ENCODE peak calls at places on chromosome 3, in four cellular contexts. One of them, this sample, is unnamed.

GRCh38 chr3:118400086-118400485 is 634.6 kb downstream of the IGSF11 start:
- DNase-seq in WERI-Rb-1: no peak
- DNase-seq in dorsolateral prefrontal cortex: no peak
- DNase-seq in lung: no peak
- DNase-seq in this sample: no peak

GRCh38 chr3:42786631-42787030 is 13.6 kb upstream of the CCDC13 start:
- DNase-seq in lung: no peak
- DNase-seq in WERI-Rb-1: no peak
- DNase-seq in dorsolateral prefrontal cortex: no peak
- DNase-seq in this sample: no peak

GRCh38 chr3:42802876-42803799 is 1.2 kb downstream of the HIGD1A start:
- DNase-seq in lung: no peak
- DNase-seq in dorsolateral prefrontal cortex: no peak
- DNase-seq in WERI-Rb-1: peak
- DNase-seq in this sample: no peak

GRCh38 chr3:129461461-129462146 is 21.6 kb downstream of the IFT122 start:
- DNase-seq in lung: no peak
- DNase-seq in WERI-Rb-1: no peak
- DNase-seq in dorsolateral prefrontal cortex: no peak
- DNase-seq in this sample: no peak

GRCh38 chr3:117105650-117106049 is 396.1 kb downstream of the TUSC7 start:
- DNase-seq in dorsolateral prefrontal cortex: no peak
- DNase-seq in WERI-Rb-1: no peak
- DNase-seq in lung: no peak
- DNase-seq in this sample: no peak

GRCh38 chr3:195241592-195242355 is 29.2 kb downstream of the XXYLT1 start:
- DNase-seq in lung: no peak
- DNase-seq in WERI-Rb-1: no peak
- DNase-seq in dorsolateral prefrontal cortex: no peak
- DNase-seq in this sample: peak

GRCh38 chr3:45623846-45624245 is 29.3 kb downstream of the LIMD1 start:
- DNase-seq in lung: no peak
- DNase-seq in dorsolateral prefrontal cortex: no peak
- DNase-seq in WERI-Rb-1: no peak
- DNase-seq in this sample: no peak

GRCh38 chr3:16048435-16049318 is 125.8 kb upstream of the GALNT15 start:
- DNase-seq in lung: peak
- DNase-seq in WERI-Rb-1: peak
- DNase-seq in dorsolateral prefrontal cortex: no peak
- DNase-seq in this sample: no peak

GRCh38 chr3:194879126-194879887 is 193.6 kb downstream of the FAM43A start:
- DNase-seq in dorsolateral prefrontal cortex: no peak
- DNase-seq in WERI-Rb-1: no peak
- DNase-seq in lung: no peak
- DNase-seq in this sample: no peak

GRCh38 chr3:111691293-111691909 is 96.3 kb upstream of the ZBED2 start:
- DNase-seq in dorsolateral prefrontal cortex: no peak
- DNase-seq in WERI-Rb-1: no peak
- DNase-seq in lung: no peak
- DNase-seq in this sample: no peak

GRCh38 chr3:127019449-127019848 is 36.5 kb downstream of the PLXNA1 start:
- DNase-seq in lung: no peak
- DNase-seq in dorsolateral prefrontal cortex: no peak
- DNase-seq in WERI-Rb-1: no peak
- DNase-seq in this sample: no peak

GRCh38 chr3:69212411-69213160 is 90.2 kb upstream of the LMOD3 start:
- DNase-seq in WERI-Rb-1: no peak
- DNase-seq in lung: no peak
- DNase-seq in dorsolateral prefrontal cortex: no peak
- DNase-seq in this sample: no peak

GRCh38 chr3:179811321-179812095 is 158.7 kb downstream of the USP13 start:
- DNase-seq in lung: peak
- DNase-seq in WERI-Rb-1: peak
- DNase-seq in dorsolateral prefrontal cortex: peak
- DNase-seq in this sample: no peak

GRCh38 chr3:125165948-125166553 is 46.5 kb downstream of the SLC12A8 start:
- DNase-seq in dorsolateral prefrontal cortex: no peak
- DNase-seq in lung: no peak
- DNase-seq in WERI-Rb-1: no peak
- DNase-seq in this sample: no peak

GRCh38 chr3:63061449-63061848 is 186.2 kb upstream of the CADPS start:
- DNase-seq in dorsolateral prefrontal cortex: no peak
- DNase-seq in lung: no peak
- DNase-seq in WERI-Rb-1: no peak
- DNase-seq in this sample: no peak

GRCh38 chr3:160691151-160691550 is 14.2 kb downstream of the ARL14 start:
- DNase-seq in WERI-Rb-1: no peak
- DNase-seq in dorsolateral prefrontal cortex: no peak
- DNase-seq in lung: no peak
- DNase-seq in this sample: no peak

GRCh38 chr3:127135241-127136023 is 57.5 kb upstream of the PRR23E start:
- DNase-seq in WERI-Rb-1: peak
- DNase-seq in dorsolateral prefrontal cortex: peak
- DNase-seq in lung: no peak
- DNase-seq in this sample: no peak

GRCh38 chr3:148344522-148344921 is 353.2 kb upstream of the AGTR1 start:
- DNase-seq in dorsolateral prefrontal cortex: no peak
- DNase-seq in WERI-Rb-1: no peak
- DNase-seq in lung: no peak
- DNase-seq in this sample: no peak

GRCh38 chr3:171192176-171192854 is 165.8 kb upstream of the SLC2A2 start:
- DNase-seq in dorsolateral prefrontal cortex: no peak
- DNase-seq in WERI-Rb-1: no peak
- DNase-seq in lung: no peak
- DNase-seq in this sample: no peak

GRCh38 chr3:66393486-66394260 is 107.1 kb downstream of the LRIG1 start:
- DNase-seq in lung: no peak
- DNase-seq in dorsolateral prefrontal cortex: no peak
- DNase-seq in WERI-Rb-1: no peak
- DNase-seq in this sample: no peak

GRCh38 chr3:111895079-111895478 is 36.0 kb downstream of the PHLDB2 start:
- DNase-seq in lung: no peak
- DNase-seq in WERI-Rb-1: no peak
- DNase-seq in dorsolateral prefrontal cortex: no peak
- DNase-seq in this sample: no peak

GRCh38 chr3:14319654-14320182 is 82.7 kb upstream of the SLC6A6 start:
- DNase-seq in lung: peak
- DNase-seq in WERI-Rb-1: peak
- DNase-seq in dorsolateral prefrontal cortex: no peak
- DNase-seq in this sample: peak

GRCh38 chr3:174495231-174495755 is 363.8 kb upstream of the NAALADL2 start:
- DNase-seq in dorsolateral prefrontal cortex: no peak
- DNase-seq in WERI-Rb-1: no peak
- DNase-seq in lung: no peak
- DNase-seq in this sample: no peak

GRCh38 chr3:185900228-185900627 is 37.6 kb downstream of the TRA2B start:
- DNase-seq in dorsolateral prefrontal cortex: no peak
- DNase-seq in WERI-Rb-1: no peak
- DNase-seq in lung: no peak
- DNase-seq in this sample: no peak

GRCh38 chr3:62843508-62843907 is 31.7 kb downstream of the CADPS start:
- DNase-seq in lung: no peak
- DNase-seq in WERI-Rb-1: no peak
- DNase-seq in dorsolateral prefrontal cortex: no peak
- DNase-seq in this sample: no peak

GRCh38 chr3:98705694-98706093 is 57.4 kb upstream of the ST3GAL6 start:
- DNase-seq in WERI-Rb-1: no peak
- DNase-seq in lung: no peak
- DNase-seq in dorsolateral prefrontal cortex: no peak
- DNase-seq in this sample: no peak

GRCh38 chr3:57436195-57436761 is 107.9 kb downstream of the DNAH12 start:
- DNase-seq in WERI-Rb-1: no peak
- DNase-seq in lung: no peak
- DNase-seq in dorsolateral prefrontal cortex: no peak
- DNase-seq in this sample: no peak

GRCh38 chr3:181103605-181104004 is 114.1 kb upstream of the DNAJC19 start:
- DNase-seq in dorsolateral prefrontal cortex: no peak
- DNase-seq in WERI-Rb-1: peak
- DNase-seq in lung: no peak
- DNase-seq in this sample: no peak

GRCh38 chr3:180383332-180384020 is 218.5 kb upstream of the TTC14 start:
- DNase-seq in dorsolateral prefrontal cortex: no peak
- DNase-seq in WERI-Rb-1: no peak
- DNase-seq in lung: no peak
- DNase-seq in this sample: no peak

GRCh38 chr3:182730675-182731042 is 62.6 kb upstream of the ATP11B start:
- DNase-seq in dorsolateral prefrontal cortex: no peak
- DNase-seq in WERI-Rb-1: no peak
- DNase-seq in lung: no peak
- DNase-seq in this sample: no peak

GRCh38 chr3:32815812-32816438 is 1.9 kb upstream of the TRIM71 start:
- DNase-seq in WERI-Rb-1: no peak
- DNase-seq in dorsolateral prefrontal cortex: no peak
- DNase-seq in lung: no peak
- DNase-seq in this sample: no peak

GRCh38 chr3:183259621-183260020 is 6.6 kb downstream of the B3GNT5 start:
- DNase-seq in WERI-Rb-1: no peak
- DNase-seq in dorsolateral prefrontal cortex: no peak
- DNase-seq in lung: no peak
- DNase-seq in this sample: no peak

GRCh38 chr3:170038434-170039110 is 777 bp downstream of the GPR160 start:
- DNase-seq in WERI-Rb-1: peak
- DNase-seq in lung: peak
- DNase-seq in dorsolateral prefrontal cortex: no peak
- DNase-seq in this sample: no peak

GRCh38 chr3:46168583-46168982 is 39.5 kb downstream of the CCR1 start:
- DNase-seq in lung: no peak
- DNase-seq in WERI-Rb-1: no peak
- DNase-seq in dorsolateral prefrontal cortex: no peak
- DNase-seq in this sample: no peak

GRCh38 chr3:101255441-101255840 is 64.9 kb downstream of the IMPG2 start:
- DNase-seq in lung: no peak
- DNase-seq in dorsolateral prefrontal cortex: no peak
- DNase-seq in WERI-Rb-1: peak
- DNase-seq in this sample: no peak

GRCh38 chr3:30473374-30474051 is 132.9 kb upstream of the TGFBR2 start:
- DNase-seq in lung: peak
- DNase-seq in dorsolateral prefrontal cortex: no peak
- DNase-seq in WERI-Rb-1: no peak
- DNase-seq in this sample: peak

GRCh38 chr3:117045143-117045542 is 335.6 kb downstream of the TUSC7 start:
- DNase-seq in dorsolateral prefrontal cortex: no peak
- DNase-seq in WERI-Rb-1: no peak
- DNase-seq in lung: no peak
- DNase-seq in this sample: no peak

GRCh38 chr3:73192036-73192738 is 130.7 kb downstream of the EBLN2 start:
- DNase-seq in lung: no peak
- DNase-seq in WERI-Rb-1: peak
- DNase-seq in dorsolateral prefrontal cortex: no peak
- DNase-seq in this sample: no peak
- TF ChIP-seq CTCF in lung: no peak
- TF ChIP-seq CTCF in WERI-Rb-1: peak
- TF ChIP-seq CTCF in dorsolateral prefrontal cortex: no peak
- TF ChIP-seq CTCF in this sample: no peak

GRCh38 chr3:122679085-122679466 is 1.6 kb upstream of the PARP14 start:
- DNase-seq in lung: peak
- DNase-seq in dorsolateral prefrontal cortex: peak
- DNase-seq in WERI-Rb-1: peak
- DNase-seq in this sample: peak
- H3K4me3 ChIP-seq in lung: no peak
- H3K4me3 ChIP-seq in dorsolateral prefrontal cortex: peak
- H3K4me3 ChIP-seq in WERI-Rb-1: peak
- H3K4me3 ChIP-seq in this sample: peak

DNA sequence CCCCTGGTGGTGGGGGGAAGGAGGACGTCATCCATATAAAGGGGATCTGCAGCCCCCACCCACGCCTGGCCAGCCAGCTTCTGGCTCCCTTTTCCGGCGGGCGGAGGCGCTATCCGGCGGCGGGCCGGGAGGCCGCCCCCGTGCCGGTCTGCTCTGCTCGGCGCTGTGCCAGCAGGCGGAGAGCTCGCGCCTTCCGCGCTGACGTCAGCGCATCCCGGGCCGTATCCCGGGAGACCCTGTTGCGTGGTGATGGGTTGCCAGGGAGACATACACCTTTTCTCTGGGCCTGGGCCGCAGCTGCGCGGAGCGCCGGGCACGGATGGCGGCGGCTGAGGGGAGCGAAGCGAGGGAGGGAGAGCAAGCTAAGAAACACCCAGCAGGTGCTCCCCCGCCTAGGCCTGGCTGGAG is 1.1 kb downstream of the FAM131A start:
- DNase-seq in dorsolateral prefrontal cortex: peak
- DNase-seq in lung: no peak
- DNase-seq in WERI-Rb-1: no peak
- DNase-seq in this sample: peak
- TF ChIP-seq CTCF in dorsolateral prefrontal cortex: no peak
- TF ChIP-seq CTCF in lung: no peak
- TF ChIP-seq CTCF in WERI-Rb-1: no peak
- TF ChIP-seq CTCF in this sample: no peak

GRCh38 chr3:104909721-104910120 is 457.0 kb upstream of the ALCAM start:
- DNase-seq in dorsolateral prefrontal cortex: no peak
- DNase-seq in lung: no peak
- DNase-seq in WERI-Rb-1: no peak
- DNase-seq in this sample: no peak

GRCh38 chr3:104907507-104907906 is 459.2 kb upstream of the ALCAM start:
- DNase-seq in WERI-Rb-1: no peak
- DNase-seq in lung: no peak
- DNase-seq in dorsolateral prefrontal cortex: no peak
- DNase-seq in this sample: no peak

GRCh38 chr3:104909188-104909587 is 457.5 kb upstream of the ALCAM start:
- DNase-seq in WERI-Rb-1: peak
- DNase-seq in lung: no peak
- DNase-seq in dorsolateral prefrontal cortex: no peak
- DNase-seq in this sample: no peak

GRCh38 chr3:104911376-104911775 is 455.3 kb upstream of the ALCAM start:
- DNase-seq in WERI-Rb-1: no peak
- DNase-seq in dorsolateral prefrontal cortex: no peak
- DNase-seq in lung: no peak
- DNase-seq in this sample: no peak

DNA sequence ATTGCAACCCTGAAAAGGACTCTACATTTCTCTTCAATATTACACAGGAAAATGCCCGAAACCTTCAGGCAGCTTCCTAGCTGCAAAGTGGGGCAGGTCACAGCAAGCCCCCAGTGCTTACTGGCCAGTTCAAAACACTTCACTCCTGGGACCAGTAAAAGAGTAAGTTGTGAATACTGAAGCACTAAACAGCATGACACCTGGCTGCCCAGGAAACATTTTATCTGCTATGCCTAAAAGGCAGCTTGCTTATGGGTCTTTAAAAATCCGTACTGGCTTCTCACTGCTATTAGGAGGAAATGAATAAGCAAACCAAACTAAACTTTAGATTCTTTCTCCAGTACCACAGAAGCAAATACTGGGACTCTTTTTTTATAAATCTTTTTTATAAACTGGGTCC is 457.9 kb upstream of the ALCAM start:
- DNase-seq in dorsolateral prefrontal cortex: no peak
- DNase-seq in lung: no peak
- DNase-seq in WERI-Rb-1: no peak
- DNase-seq in this sample: no peak
- H3K4me3 ChIP-seq in dorsolateral prefrontal cortex: no peak
- H3K4me3 ChIP-seq in lung: no peak
- H3K4me3 ChIP-seq in WERI-Rb-1: no peak
- H3K4me3 ChIP-seq in this sample: no peak

GRCh38 chr3:3196148-3196861 is 16.8 kb upstream of the CRBN start:
- DNase-seq in WERI-Rb-1: peak
- DNase-seq in lung: no peak
- DNase-seq in dorsolateral prefrontal cortex: no peak
- DNase-seq in this sample: no peak
- TF ChIP-seq CTCF in WERI-Rb-1: peak
- TF ChIP-seq CTCF in lung: no peak
- TF ChIP-seq CTCF in dorsolateral prefrontal cortex: no peak
- TF ChIP-seq CTCF in this sample: no peak

GRCh38 chr3:196634224-196634623 is 5.3 kb upstream of the NRROS start:
- DNase-seq in WERI-Rb-1: no peak
- DNase-seq in lung: no peak
- DNase-seq in dorsolateral prefrontal cortex: peak
- DNase-seq in this sample: no peak
- H3K4me3 ChIP-seq in WERI-Rb-1: no peak
- H3K4me3 ChIP-seq in lung: no peak
- H3K4me3 ChIP-seq in dorsolateral prefrontal cortex: no peak
- H3K4me3 ChIP-seq in this sample: peak